ENCODE peak calls at places on chromosomes 12 and 14, in six cellular contexts. One of them, this sample, is unnamed.

GRCh38 chr14:91231446-91231845 is 13.1 kb downstream of the GPR68 start:
- DNase-seq in OCI-LY7: no peak
- DNase-seq in T47D: no peak
- DNase-seq in activated CD4-positive, alpha-beta T cell treated with anti-CD3 and anti-CD28 coated beads, Interleukin-2, amount 10 ng/mL, durations not matched to agents 7 days and 5 days: no peak
- DNase-seq in adrenal gland: no peak
- DNase-seq in left ventricle myocardium inferior: no peak
- DNase-seq in this sample: no peak

GRCh38 chr14:102827716-102828115 is 50.5 kb downstream of the TRAF3 start:
- DNase-seq in activated CD4-positive, alpha-beta T cell treated with anti-CD3 and anti-CD28 coated beads, Interleukin-2, amount 10 ng/mL, durations not matched to agents 7 days and 5 days: no peak
- DNase-seq in left ventricle myocardium inferior: no peak
- DNase-seq in T47D: no peak
- DNase-seq in adrenal gland: no peak
- DNase-seq in OCI-LY7: no peak
- DNase-seq in this sample: no peak

GRCh38 chr12:117334855-117335587 is 26.4 kb downstream of the NOS1 start:
- DNase-seq in T47D: no peak
- DNase-seq in activated CD4-positive, alpha-beta T cell treated with anti-CD3 and anti-CD28 coated beads, Interleukin-2, amount 10 ng/mL, durations not matched to agents 7 days and 5 days: no peak
- DNase-seq in OCI-LY7: no peak
- DNase-seq in adrenal gland: no peak
- DNase-seq in left ventricle myocardium inferior: no peak
- DNase-seq in this sample: no peak

GRCh38 chr14:104262515-104263514 is 124.4 kb downstream of the KIF26A start:
- DNase-seq in activated CD4-positive, alpha-beta T cell treated with anti-CD3 and anti-CD28 coated beads, Interleukin-2, amount 10 ng/mL, durations not matched to agents 7 days and 5 days: no peak
- DNase-seq in left ventricle myocardium inferior: no peak
- DNase-seq in adrenal gland: no peak
- DNase-seq in T47D: no peak
- DNase-seq in OCI-LY7: no peak
- DNase-seq in this sample: no peak

GRCh38 chr14:36509056-36509917 is 10.7 kb downstream of the NKX2-1 start:
- DNase-seq in adrenal gland: no peak
- DNase-seq in T47D: no peak
- DNase-seq in left ventricle myocardium inferior: no peak
- DNase-seq in activated CD4-positive, alpha-beta T cell treated with anti-CD3 and anti-CD28 coated beads, Interleukin-2, amount 10 ng/mL, durations not matched to agents 7 days and 5 days: no peak
- DNase-seq in OCI-LY7: no peak
- DNase-seq in this sample: no peak

GRCh38 chr12:42732908-42733411 is 143.4 kb upstream of the PRICKLE1 start:
- DNase-seq in left ventricle myocardium inferior: no peak
- DNase-seq in activated CD4-positive, alpha-beta T cell treated with anti-CD3 and anti-CD28 coated beads, Interleukin-2, amount 10 ng/mL, durations not matched to agents 7 days and 5 days: no peak
- DNase-seq in OCI-LY7: no peak
- DNase-seq in T47D: no peak
- DNase-seq in adrenal gland: no peak
- DNase-seq in this sample: no peak

GRCh38 chr14:63504628-63505027 is 38.5 kb downstream of the PPP2R5E start:
- DNase-seq in activated CD4-positive, alpha-beta T cell treated with anti-CD3 and anti-CD28 coated beads, Interleukin-2, amount 10 ng/mL, durations not matched to agents 7 days and 5 days: no peak
- DNase-seq in adrenal gland: no peak
- DNase-seq in left ventricle myocardium inferior: no peak
- DNase-seq in OCI-LY7: no peak
- DNase-seq in T47D: peak
- DNase-seq in this sample: no peak

GRCh38 chr12:52543985-52544888 is 8.7 kb downstream of the KRT71 start:
- DNase-seq in activated CD4-positive, alpha-beta T cell treated with anti-CD3 and anti-CD28 coated beads, Interleukin-2, amount 10 ng/mL, durations not matched to agents 7 days and 5 days: no peak
- DNase-seq in OCI-LY7: no peak
- DNase-seq in adrenal gland: peak
- DNase-seq in left ventricle myocardium inferior: no peak
- DNase-seq in T47D: no peak
- DNase-seq in this sample: no peak

GRCh38 chr14:72722201-72722785 is 171.6 kb downstream of the DPF3 start:
- DNase-seq in T47D: no peak
- DNase-seq in left ventricle myocardium inferior: no peak
- DNase-seq in OCI-LY7: no peak
- DNase-seq in activated CD4-positive, alpha-beta T cell treated with anti-CD3 and anti-CD28 coated beads, Interleukin-2, amount 10 ng/mL, durations not matched to agents 7 days and 5 days: no peak
- DNase-seq in adrenal gland: no peak
- DNase-seq in this sample: no peak

GRCh38 chr12:60012659-60013058 is 416.8 kb downstream of the SLC16A7 start:
- DNase-seq in activated CD4-positive, alpha-beta T cell treated with anti-CD3 and anti-CD28 coated beads, Interleukin-2, amount 10 ng/mL, durations not matched to agents 7 days and 5 days: no peak
- DNase-seq in OCI-LY7: no peak
- DNase-seq in left ventricle myocardium inferior: no peak
- DNase-seq in adrenal gland: no peak
- DNase-seq in T47D: no peak
- DNase-seq in this sample: no peak

GRCh38 chr14:104600141-104600643 is 4.4 kb downstream of the TMEM179 start:
- DNase-seq in left ventricle myocardium inferior: no peak
- DNase-seq in adrenal gland: no peak
- DNase-seq in T47D: peak
- DNase-seq in activated CD4-positive, alpha-beta T cell treated with anti-CD3 and anti-CD28 coated beads, Interleukin-2, amount 10 ng/mL, durations not matched to agents 7 days and 5 days: no peak
- DNase-seq in OCI-LY7: no peak
- DNase-seq in this sample: no peak

GRCh38 chr12:116955382-116956021 is 44.8 kb downstream of the FBXW8 start:
- DNase-seq in OCI-LY7: peak
- DNase-seq in left ventricle myocardium inferior: no peak
- DNase-seq in activated CD4-positive, alpha-beta T cell treated with anti-CD3 and anti-CD28 coated beads, Interleukin-2, amount 10 ng/mL, durations not matched to agents 7 days and 5 days: peak
- DNase-seq in T47D: peak
- DNase-seq in adrenal gland: no peak
- DNase-seq in this sample: no peak

GRCh38 chr12:129771238-129771637 is 132.6 kb downstream of the TMEM132D start:
- DNase-seq in OCI-LY7: no peak
- DNase-seq in activated CD4-positive, alpha-beta T cell treated with anti-CD3 and anti-CD28 coated beads, Interleukin-2, amount 10 ng/mL, durations not matched to agents 7 days and 5 days: no peak
- DNase-seq in adrenal gland: no peak
- DNase-seq in T47D: no peak
- DNase-seq in left ventricle myocardium inferior: no peak
- DNase-seq in this sample: no peak

GRCh38 chr14:55731881-55732498 is 152.0 kb downstream of the KTN1 start:
- DNase-seq in T47D: peak
- DNase-seq in left ventricle myocardium inferior: no peak
- DNase-seq in OCI-LY7: peak
- DNase-seq in adrenal gland: peak
- DNase-seq in activated CD4-positive, alpha-beta T cell treated with anti-CD3 and anti-CD28 coated beads, Interleukin-2, amount 10 ng/mL, durations not matched to agents 7 days and 5 days: peak
- DNase-seq in this sample: peak

GRCh38 chr12:96421014-96421413 is 20.8 kb upstream of the CDK17 start:
- DNase-seq in T47D: no peak
- DNase-seq in activated CD4-positive, alpha-beta T cell treated with anti-CD3 and anti-CD28 coated beads, Interleukin-2, amount 10 ng/mL, durations not matched to agents 7 days and 5 days: peak
- DNase-seq in left ventricle myocardium inferior: no peak
- DNase-seq in OCI-LY7: no peak
- DNase-seq in adrenal gland: no peak
- DNase-seq in this sample: peak

GRCh38 chr14:51365241-51365940 is 125.3 kb downstream of the TMX1 start:
- DNase-seq in activated CD4-positive, alpha-beta T cell treated with anti-CD3 and anti-CD28 coated beads, Interleukin-2, amount 10 ng/mL, durations not matched to agents 7 days and 5 days: no peak
- DNase-seq in T47D: no peak
- DNase-seq in left ventricle myocardium inferior: no peak
- DNase-seq in OCI-LY7: no peak
- DNase-seq in adrenal gland: no peak
- DNase-seq in this sample: no peak

GRCh38 chr12:120039711-120040110 is 50.7 kb downstream of the BICDL1 start:
- DNase-seq in OCI-LY7: no peak
- DNase-seq in left ventricle myocardium inferior: no peak
- DNase-seq in T47D: no peak
- DNase-seq in activated CD4-positive, alpha-beta T cell treated with anti-CD3 and anti-CD28 coated beads, Interleukin-2, amount 10 ng/mL, durations not matched to agents 7 days and 5 days: no peak
- DNase-seq in adrenal gland: no peak
- DNase-seq in this sample: no peak

GRCh38 chr14:21098134-21098891 is at the start of gene ZNF219:
- DNase-seq in OCI-LY7: peak
- DNase-seq in adrenal gland: peak
- DNase-seq in left ventricle myocardium inferior: peak
- DNase-seq in activated CD4-positive, alpha-beta T cell treated with anti-CD3 and anti-CD28 coated beads, Interleukin-2, amount 10 ng/mL, durations not matched to agents 7 days and 5 days: peak
- DNase-seq in T47D: peak
- DNase-seq in this sample: peak

GRCh38 chr12:131222271-131223139 is 268.8 kb downstream of the ADGRD1 start:
- DNase-seq in OCI-LY7: no peak
- DNase-seq in left ventricle myocardium inferior: no peak
- DNase-seq in T47D: no peak
- DNase-seq in activated CD4-positive, alpha-beta T cell treated with anti-CD3 and anti-CD28 coated beads, Interleukin-2, amount 10 ng/mL, durations not matched to agents 7 days and 5 days: peak
- DNase-seq in adrenal gland: no peak
- DNase-seq in this sample: no peak